ENCODE peak calls at places on chromosomes 5 and 9, in six cellular contexts. I is IMR-90, F is K562, W is HepG2, L is H1, X is GM12878. O is an unnamed sample.

GRCh38 chr5:134427540-134428041 is 15.9 kb upstream of the CDKN2AIPNL start:
- DNase-seq in L (peak; percentile 57), W (no peak), X (no peak), F (no peak), I (no peak), O (no peak)

GRCh38 chr5:173802670-173803165 is 85.4 kb upstream of the CPEB4 start:
- DNase-seq in I (peak; percentile 11), F (no peak), X (no peak), W (peak; percentile 95), L (no peak), O (peak; percentile 94)

GRCh38 chr5:98779264-98779877 is 5.9 kb downstream of the RGMB start:
- DNase-seq in W (peak; percentile 87), X (no peak), L (no peak), I (no peak), F (no peak), O (no peak)

GRCh38 chr5:35233121-35233520 is 2.8 kb upstream of the PRLR start:
- DNase-seq in I (no peak), X (no peak), L (no peak), W (no peak), F (no peak), O (no peak)

GRCh38 chr9:120372040-120372439 is 207.9 kb downstream of the CDK5RAP2 start:
- DNase-seq in F (no peak), L (no peak), I (no peak), X (no peak), W (no peak), O (no peak)

GRCh38 chr5:162931501-162931900 is 505.9 kb upstream of the CCNG1 start:
- DNase-seq in F (no peak), L (no peak), W (no peak), I (no peak), X (no peak), O (no peak)

GRCh38 chr5:149338364-149338763 is 6.9 kb upstream of the GRPEL2 start:
- DNase-seq in F (no peak), W (peak; percentile 26), X (no peak), L (no peak), I (no peak), O (no peak)

GRCh38 chr9:447230-448025 is 232.8 kb downstream of the DOCK8 start:
- DNase-seq in W (no peak), F (peak; percentile 16), X (no peak), I (peak; percentile 8), L (no peak), O (peak; percentile 75)

GRCh38 chr5:129771058-129771838 is 23.4 kb downstream of the MINAR2 start:
- DNase-seq in I (peak; percentile 22), W (peak; percentile 59), L (peak; percentile 70), F (peak; percentile 22), X (peak; percentile 4), O (peak; percentile 52)

GRCh38 chr9:80509358-80509757 is 937.6 kb downstream of the TLE4 start:
- DNase-seq in W (no peak), X (no peak), L (no peak), F (no peak), I (no peak), O (no peak)

GRCh38 chr5:1871441-1871840 is 11.3 kb downstream of the IRX4 start:
- DNase-seq in X (no peak), F (no peak), L (no peak), I (no peak), W (no peak), O (no peak)

GRCh38 chr5:101943784-101944183 is 352.3 kb downstream of the SLCO4C1 start:
- DNase-seq in I (no peak), W (no peak), L (no peak), F (no peak), X (no peak), O (no peak)

GRCh38 chr5:160926428-160926827 is 74.4 kb upstream of the ATP10B start:
- DNase-seq in L (no peak), F (no peak), I (no peak), W (no peak), X (no peak), O (no peak)

GRCh38 chr9:125993423-125993935 is 246.3 kb downstream of the PBX3 start:
- DNase-seq in L (no peak), I (no peak), X (no peak), F (no peak), W (no peak), O (no peak)

GRCh38 chr5:126373621-126374416 is 49.4 kb upstream of the GRAMD2B start:
- DNase-seq in L (no peak), X (no peak), I (no peak), F (no peak), W (no peak), O (no peak)

GRCh38 chr5:146628950-146629349 is 113.0 kb upstream of the GPR151 start:
- DNase-seq in I (no peak), X (no peak), L (no peak), F (no peak), W (no peak), O (no peak)

GRCh38 chr9:126488881-126489404 is 124.8 kb upstream of the LMX1B start:
- DNase-seq in X (no peak), F (no peak), I (no peak), L (no peak), W (no peak), O (no peak)

GRCh38 chr5:56759521-56759920 is 55.8 kb upstream of the MAP3K1 start:
- DNase-seq in W (no peak), L (no peak), F (no peak), I (no peak), X (no peak), O (no peak)

GRCh38 chr9:109001275-109001676 is 12.0 kb downstream of the CTNNAL1 start:
- DNase-seq in L (no peak), I (peak; percentile 93), F (no peak), W (peak; percentile 47), X (no peak), O (peak; percentile 43)

GRCh38 chr9:121067655-121068054 is 7.1 kb upstream of the CNTRL start:
- DNase-seq in W (no peak), F (no peak), I (no peak), X (no peak), L (no peak), O (no peak)

GRCh38 chr5:125408582-125409069 is 662.2 kb upstream of the ZNF608 start:
- DNase-seq in I (peak; percentile 88), X (no peak), F (no peak), L (no peak), W (no peak), O (peak; percentile 18)

GRCh38 chr5:35671516-35671915 is 53.9 kb downstream of the SPEF2 start:
- DNase-seq in F (no peak), I (no peak), L (no peak), X (no peak), W (no peak), O (no peak)

GRCh38 chr9:83537331-83538171 is 650 bp downstream of the FRMD3 start:
- DNase-seq in W (no peak), F (no peak), X (no peak), I (no peak), L (peak; percentile 69), O (peak; percentile 7)

GRCh38 chr5:112533315-112533867 is 114.3 kb upstream of the EPB41L4A start:
- DNase-seq in F (no peak), X (no peak), L (no peak), W (peak; percentile 35), I (no peak), O (peak; percentile 75)
- TF ChIP-seq USF2 in F (no peak), X (no peak), L (no peak), W (no peak), I (no peak), O (no peak)

DNA sequence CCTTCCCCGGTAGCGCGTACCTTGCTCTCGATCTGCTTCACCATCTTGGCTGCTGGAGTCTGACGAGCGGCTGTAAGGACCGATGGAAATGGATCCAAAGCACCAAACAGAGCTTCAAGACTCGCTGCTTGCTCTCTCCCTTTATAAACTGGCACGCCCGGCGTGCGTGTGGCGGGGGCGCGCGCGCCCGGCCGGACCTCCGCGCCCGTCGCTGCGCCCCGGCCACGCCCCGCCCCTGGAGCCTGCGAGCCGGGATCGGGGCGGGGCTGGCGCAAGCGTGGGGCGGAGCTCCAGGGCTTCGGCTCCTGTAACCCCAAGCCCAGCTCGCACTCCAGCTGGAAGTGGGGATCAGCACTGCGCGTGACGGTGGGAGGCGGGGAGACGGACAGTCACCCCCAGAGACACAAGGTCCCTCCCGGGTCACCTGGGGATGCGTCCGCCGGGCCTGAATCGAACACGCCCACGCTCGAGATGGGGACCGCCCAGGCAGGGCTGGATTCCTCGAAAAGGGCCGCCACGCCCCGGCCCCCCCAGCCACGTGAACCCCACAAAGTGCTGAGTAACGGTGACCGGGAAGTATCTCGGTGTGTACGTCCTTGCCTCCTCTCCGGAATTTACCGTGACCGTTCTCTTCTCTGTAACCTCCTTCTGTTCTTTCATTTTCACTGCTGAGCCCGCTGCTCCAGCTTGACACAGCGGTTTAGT is at the start of gene TXN:
- DNase-seq in F (peak; percentile 93), I (peak; percentile 87), W (peak; percentile 84), L (peak; percentile 84), X (peak; percentile 87), O (peak; percentile 97)
- TF ChIP-seq POLR2A in F (peak; percentile 78), I (peak; percentile 98), W (peak; percentile 90), L (peak; percentile 79), X (peak; percentile 99), O (peak; percentile 96)

GRCh38 chr5:141917760-141918159 is 5.9 kb upstream of the DELE1 start:
- DNase-seq in F (no peak), X (no peak), I (no peak), W (no peak), L (no peak), O (no peak)

GRCh38 chr5:141915881-141916336 is 7.8 kb upstream of the DELE1 start:
- DNase-seq in I (no peak), X (no peak), F (no peak), L (peak; percentile 58), W (no peak), O (no peak)

GRCh38 chr5:141916522-141916921 is 7.1 kb upstream of the DELE1 start:
- DNase-seq in X (no peak), W (no peak), I (no peak), F (no peak), L (no peak), O (no peak)

GRCh38 chr5:141920771-141921170 is 2.9 kb upstream of the DELE1 start:
- DNase-seq in I (no peak), F (no peak), L (no peak), W (no peak), X (no peak), O (no peak)

DNA sequence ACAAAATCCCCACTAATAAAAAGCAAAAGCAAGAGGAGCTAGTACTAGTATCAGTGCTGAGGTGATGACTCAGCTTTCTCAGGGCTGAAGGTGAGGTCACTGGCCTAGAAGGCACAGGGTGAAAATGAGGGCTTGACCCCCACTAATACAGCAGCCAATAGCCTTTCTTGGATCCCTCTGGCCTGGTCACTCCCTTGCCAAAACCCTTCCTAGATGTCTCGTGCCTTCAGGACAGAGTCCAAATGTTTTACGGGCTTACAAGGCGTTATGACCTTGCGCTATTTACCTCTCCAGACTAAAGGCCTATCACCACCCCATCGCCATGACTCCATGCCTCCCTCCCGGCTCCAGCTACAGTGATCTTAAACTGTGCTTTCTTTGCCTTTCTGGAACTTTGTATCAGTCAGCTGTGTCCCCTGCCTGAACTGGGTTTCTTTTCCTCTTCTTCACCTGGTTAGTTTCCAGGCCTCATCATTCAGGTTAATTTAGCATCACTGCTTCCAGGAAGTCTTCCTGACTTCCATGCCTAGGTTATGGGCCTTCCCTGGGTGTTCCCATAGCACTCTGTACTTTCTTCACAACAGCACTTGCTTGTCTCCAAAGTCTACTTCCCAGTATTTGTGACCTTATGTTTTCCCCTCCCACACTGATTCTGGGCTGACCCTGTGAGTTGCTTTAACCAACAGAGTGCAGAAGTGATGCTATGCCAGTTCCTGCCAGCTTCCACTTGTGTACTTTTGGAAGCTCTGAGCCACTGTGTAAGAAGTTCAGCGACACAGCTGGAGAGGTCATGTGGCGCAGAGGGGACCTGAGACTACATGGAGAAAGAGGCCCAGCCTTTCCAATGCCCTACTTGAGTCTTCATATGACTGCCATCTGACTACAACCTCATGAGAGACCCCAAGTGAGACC is 4.2 kb upstream of the DELE1 start:
- DNase-seq in L (no peak), F (peak; percentile 78), I (no peak), X (no peak), W (no peak), O (no peak)
- TF ChIP-seq USF2 in L (no peak), F (no peak), I (no peak), X (no peak), W (no peak), O (no peak)

GRCh38 chr9:37378613-37379004 is 43.9 kb upstream of the GRHPR start:
- DNase-seq in X (no peak), I (no peak), F (no peak), W (no peak), L (no peak), O (no peak)
- TF ChIP-seq POLR2A in X (peak; percentile 28), I (no peak), F (no peak), W (no peak), L (no peak), O (no peak)